ENCODE peak calls at places on chromosomes 11 and 22, in six cellular contexts. P is stomach; I is IMR-90; Y is suprapubic skin; J is Jurkat, Clone E6-1; M is neural progenitor cell. N is an unnamed sample.

GRCh38 chr11:76185931-76186401 is 20.3 kb downstream of the WNT11 start:
- DNase-seq in J (no peak), Y (peak; percentile 80), P (no peak), I (no peak), M (no peak), N (no peak)

GRCh38 chr11:8192016-8192895 is 23.4 kb upstream of the RIC3 start:
- DNase-seq in J (peak; percentile 41), Y (no peak), M (peak; percentile 89), P (peak; percentile 74), I (peak; percentile 63), N (peak; percentile 75)

GRCh38 chr11:19938051-19938856 is 222.0 kb downstream of the DBX1 start:
- DNase-seq in P (peak; percentile 53), M (peak; percentile 74), I (peak; percentile 54), J (peak; percentile 14), Y (no peak), N (peak; percentile 65)

GRCh38 chr11:85132839-85133238 is 494.3 kb downstream of the DLG2 start:
- DNase-seq in J (no peak), M (peak; percentile 54), Y (no peak), P (no peak), I (peak; percentile 7), N (no peak)

GRCh38 chr11:91136631-91137030 is 913.8 kb upstream of the CHORDC1 start:
- DNase-seq in I (peak; percentile 7), M (no peak), J (no peak), Y (no peak), P (no peak), N (peak; percentile 2)

GRCh38 chr11:63564785-63565350 is 1.7 kb upstream of the PLAAT2 start:
- DNase-seq in M (no peak), I (no peak), Y (no peak), J (no peak), P (peak; percentile 73), N (peak; percentile 85)

GRCh38 chr22:27723708-27724107 is 77.8 kb downstream of the MN1 start:
- DNase-seq in M (no peak), Y (peak; percentile 14), J (no peak), P (no peak), I (no peak), N (no peak)

GRCh38 chr11:133898031-133898769 is 52.9 kb upstream of the SPATA19 start:
- DNase-seq in I (no peak), M (peak; percentile 24), P (peak; percentile 20), Y (peak; percentile 19), J (no peak), N (no peak)

GRCh38 chr11:63738720-63739360 is 29.7 kb downstream of the ZFTA start:
- DNase-seq in J (peak; percentile 70), I (peak; percentile 84), M (peak; percentile 79), P (peak; percentile 82), Y (peak; percentile 81), N (peak; percentile 83)

GRCh38 chr11:73640567-73640966 is 5.8 kb upstream of the PLEKHB1 start:
- DNase-seq in Y (no peak), J (no peak), P (no peak), I (no peak), M (no peak), N (no peak)

GRCh38 chr11:77590194-77590591 is 440 bp downstream of the AQP11 start:
- DNase-seq in J (no peak), M (peak; percentile 62), I (peak; percentile 46), Y (peak; percentile 66), P (peak; percentile 45), N (peak; percentile 37)

GRCh38 chr11:73582636-73583035 is 15.3 kb downstream of the FAM168A start:
- DNase-seq in Y (no peak), M (no peak), P (no peak), I (no peak), J (no peak), N (no peak)

GRCh38 chr22:22751043-22751603 is 106.7 kb downstream of the GGTLC2 start:
- DNase-seq in Y (no peak), P (no peak), I (no peak), J (no peak), M (no peak), N (no peak)

GRCh38 chr11:35632301-35632700 is 14.0 kb downstream of the FJX1 start:
- DNase-seq in J (no peak), M (no peak), I (peak; percentile 42), Y (no peak), P (no peak), N (peak; percentile 24)

GRCh38 chr11:1936072-1936780 is 10.9 kb upstream of the MRPL23 start:
- DNase-seq in P (no peak), I (no peak), Y (no peak), M (no peak), J (no peak), N (no peak)

GRCh38 chr11:2295971-2296912 is 5.5 kb downstream of the C11orf21 start:
- DNase-seq in M (no peak), I (no peak), J (no peak), Y (peak; percentile 41), P (no peak), N (no peak)

GRCh38 chr11:130408901-130409300 is 19.5 kb downstream of the ADAMTS8 start:
- DNase-seq in J (no peak), Y (no peak), I (no peak), M (no peak), P (no peak), N (no peak)

GRCh38 chr11:8899119-8899753 is 11.8 kb upstream of the AKIP1 start:
- DNase-seq in I (no peak), J (no peak), Y (no peak), M (no peak), P (no peak), N (no peak)

GRCh38 chr22:46147471-46148267 is 2.7 kb upstream of the PPARA start:
- DNase-seq in Y (no peak), I (no peak), P (no peak), J (no peak), M (no peak), N (peak; percentile 72)

GRCh38 chr22:46147061-46147460 is 3.3 kb upstream of the PPARA start:
- DNase-seq in P (no peak), M (no peak), I (no peak), J (no peak), Y (no peak), N (no peak)

GRCh38 chr22:46148885-46149492 is 1.3 kb upstream of the PPARA start:
- DNase-seq in I (no peak), M (no peak), P (no peak), J (no peak), Y (no peak), N (no peak)

GRCh38 chr22:46149493-46149997 is 781 bp upstream of the PPARA start:
- DNase-seq in I (no peak), M (peak; percentile 78), P (peak; percentile 75), J (no peak), Y (no peak), N (no peak)

DNA sequence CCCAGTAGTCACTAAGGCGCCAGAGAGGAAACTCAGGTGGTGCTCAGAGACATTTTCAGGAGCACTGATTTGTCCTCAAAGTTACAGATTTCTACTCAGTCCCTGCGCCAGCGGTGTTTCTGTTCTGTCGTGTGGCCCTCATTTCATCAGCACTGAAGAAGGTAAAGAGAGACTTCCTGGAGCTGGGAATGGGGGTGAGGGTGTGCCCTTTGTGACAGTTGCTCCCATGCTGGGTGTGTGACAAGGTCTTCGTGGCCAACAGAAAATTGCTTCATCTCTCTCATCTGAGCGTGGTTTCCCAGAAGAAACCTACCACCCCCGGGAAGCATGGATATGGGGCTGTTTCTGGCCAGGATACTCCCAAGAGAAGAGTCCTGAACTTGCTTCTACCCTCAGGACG is 2.0 kb upstream of the PPARA start:
- DNase-seq in P (no peak), M (no peak), J (no peak), Y (no peak), I (no peak), N (no peak)
- H3K4me3 ChIP-seq in P (no peak overlapping the region), M (no peak overlapping the region), J (no peak overlapping the region), Y (no peak overlapping the region), I (no peak overlapping the region), N (no peak overlapping the region)

GRCh38 chr11:119319136-119319701 is 2.3 kb upstream of the MCAM start:
- DNase-seq in I (no peak), M (no peak), Y (no peak), J (no peak), P (no peak), N (no peak)
- H3K4me3 ChIP-seq in I (no peak overlapping the region), M (no peak overlapping the region), Y (peak overlapping the region; percentile 13), J (no peak overlapping the region), P (no peak overlapping the region), N (no peak overlapping the region)

GRCh38 chr11:126354631-126355323 is 709 bp upstream of the ST3GAL4 start:
- DNase-seq in P (no peak), J (peak; percentile 30), Y (peak; percentile 53), M (no peak), I (no peak), N (no peak)

GRCh38 chr11:126355926-126356897 is 726 bp downstream of the ST3GAL4 start:
- DNase-seq in Y (peak; percentile 71), I (no peak), P (no peak), M (no peak), J (no peak), N (peak; percentile 41)

GRCh38 chr11:126357055-126357962 is 1.8 kb downstream of the ST3GAL4 start:
- DNase-seq in Y (peak; percentile 53), P (no peak), J (no peak), I (no peak), M (no peak), N (no peak)

GRCh38 chr11:126352934-126353801 is 2.3 kb upstream of the ST3GAL4 start:
- DNase-seq in P (no peak), I (peak; percentile 75), J (peak; percentile 64), Y (peak; percentile 35), M (no peak), N (peak; percentile 88)

DNA sequence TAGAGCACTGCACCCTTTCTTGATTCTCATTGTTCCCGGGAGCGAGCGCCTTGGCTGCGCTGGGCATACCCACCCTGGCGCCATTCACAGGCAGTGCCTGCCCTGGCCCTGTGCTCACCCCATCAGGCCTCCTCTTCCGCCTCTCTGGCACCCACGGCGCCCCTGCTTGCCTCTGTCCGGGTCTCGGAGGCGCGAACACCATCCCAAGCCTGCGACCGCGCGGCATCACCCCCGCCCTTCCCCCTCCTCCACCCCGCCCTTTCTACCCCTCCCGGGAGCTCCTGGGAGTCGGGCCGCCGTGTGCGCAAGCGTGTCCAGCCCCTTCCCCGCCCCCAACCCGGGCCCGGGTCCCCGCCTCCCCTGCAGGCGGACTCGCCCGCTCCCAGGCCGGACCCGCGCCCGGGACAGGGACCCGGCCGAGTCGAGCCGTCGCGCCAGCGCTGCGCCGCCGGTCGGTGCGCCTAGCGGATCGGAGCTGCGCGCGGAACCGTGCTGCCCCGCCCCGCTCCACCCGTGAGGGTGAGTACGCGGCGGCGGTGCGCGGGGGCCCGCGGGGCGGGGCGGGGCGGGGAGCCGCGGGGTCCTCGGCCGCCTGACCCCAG is at the start of gene ST3GAL4:
- DNase-seq in M (peak; percentile 96), I (peak; percentile 52), P (peak; percentile 65), Y (peak; percentile 80), J (peak; percentile 63), N (peak; percentile 60)
- H3K4me3 ChIP-seq in M (peak within 1 kb of the TSS; percentile 94), I (peak within 1 kb of the TSS; percentile 94), P (peak within 1 kb of the TSS; percentile 75), Y (peak within 1 kb of the TSS; percentile 67), J (peak within 1 kb of the TSS; percentile 96), N (peak within 1 kb of the TSS; percentile 64)

DNA sequence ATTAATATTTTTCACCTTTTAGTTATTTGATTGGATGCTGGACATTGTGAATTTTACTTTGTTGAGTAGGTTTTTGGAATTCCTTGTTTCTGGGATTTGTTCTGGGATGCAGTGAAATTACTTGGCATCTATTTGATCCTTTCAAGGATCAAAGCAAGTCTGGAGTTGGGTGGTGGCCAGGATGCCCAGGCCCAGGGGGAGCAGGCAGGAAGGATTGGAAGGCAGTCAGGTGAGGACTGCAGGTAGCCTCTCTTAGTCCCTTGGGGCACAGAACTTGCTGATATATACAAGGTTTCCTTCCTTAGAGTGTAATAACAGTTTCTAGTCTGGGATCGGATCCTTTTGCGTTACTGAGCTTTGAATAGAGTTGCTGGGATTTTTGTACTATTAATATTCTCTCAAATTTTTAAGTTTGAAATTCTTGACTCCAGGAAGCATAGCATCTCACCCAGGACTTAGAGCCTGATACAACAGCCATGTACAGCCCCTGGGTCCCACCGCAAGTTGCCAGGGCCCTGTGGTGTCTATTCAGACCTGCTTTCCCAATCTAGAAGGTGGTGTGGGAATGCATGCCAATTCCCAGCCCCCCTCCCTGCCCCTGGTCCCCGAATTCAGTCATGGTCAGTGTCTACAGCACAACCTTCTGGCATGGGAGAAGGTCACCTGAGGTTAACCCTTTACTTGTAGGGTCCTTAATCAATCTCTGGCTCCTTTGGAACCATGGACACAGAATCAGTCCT is 6.1 kb downstream of the ZNF74 start:
- DNase-seq in P (no peak), Y (no peak), M (no peak), J (no peak), I (no peak), N (no peak)
- H3K4me3 ChIP-seq in P (no peak overlapping the region), Y (no peak overlapping the region), M (no peak overlapping the region), J (no peak overlapping the region), I (no peak overlapping the region), N (no peak overlapping the region)